ENCODE peak calls at places on chromosomes 11 and 22, in five cellular contexts. R is CD8-positive, alpha-beta memory T cell; Y is heart left ventricle; N is heart right ventricle; U is right cardiac atrium. B is an unnamed sample.

GRCh38 chr22:49147617-49148175 is 680.0 kb downstream of the BRD1 start:
- DNase-seq in U (no peak), R (no peak), Y (no peak), N (no peak), B (no peak)

GRCh38 chr22:30949934-30950660 is 18.5 kb downstream of the MORC2 start:
- DNase-seq in Y (no peak), R (no peak), U (no peak), N (no peak), B (no peak)

GRCh38 chr11:103987631-103988594 is 48.5 kb upstream of the DDI1 start:
- DNase-seq in Y (no peak), N (no peak), R (no peak), U (no peak), B (no peak)

GRCh38 chr11:47269002-47269828 is 718 bp upstream of the MADD start:
- DNase-seq in Y (peak; percentile 92), R (peak; percentile 90), U (peak; percentile 92), N (peak; percentile 90), B (peak; percentile 91)

GRCh38 chr11:120540744-120541143 is 29.2 kb downstream of the GRIK4 start:
- DNase-seq in N (no peak), R (no peak), Y (no peak), U (no peak), B (no peak)

GRCh38 chr11:113242767-113243397 is 71.5 kb upstream of the TTC12 start:
- DNase-seq in U (peak; percentile 28), Y (no peak), N (no peak), R (no peak), B (peak; percentile 26)

GRCh38 chr11:57210731-57211335 is 26.2 kb downstream of the APLNR start:
- DNase-seq in R (no peak), U (no peak), N (no peak), Y (no peak), B (no peak)

GRCh38 chr11:114783805-114784204 is 105.5 kb downstream of the NXPE2 start:
- DNase-seq in R (no peak), U (no peak), N (no peak), Y (no peak), B (no peak)

GRCh38 chr22:28442951-28443876 is 236.4 kb downstream of the TTC28 start:
- DNase-seq in U (peak; percentile 56), N (peak; percentile 78), Y (peak; percentile 75), R (peak; percentile 43), B (peak; percentile 67)

DNA sequence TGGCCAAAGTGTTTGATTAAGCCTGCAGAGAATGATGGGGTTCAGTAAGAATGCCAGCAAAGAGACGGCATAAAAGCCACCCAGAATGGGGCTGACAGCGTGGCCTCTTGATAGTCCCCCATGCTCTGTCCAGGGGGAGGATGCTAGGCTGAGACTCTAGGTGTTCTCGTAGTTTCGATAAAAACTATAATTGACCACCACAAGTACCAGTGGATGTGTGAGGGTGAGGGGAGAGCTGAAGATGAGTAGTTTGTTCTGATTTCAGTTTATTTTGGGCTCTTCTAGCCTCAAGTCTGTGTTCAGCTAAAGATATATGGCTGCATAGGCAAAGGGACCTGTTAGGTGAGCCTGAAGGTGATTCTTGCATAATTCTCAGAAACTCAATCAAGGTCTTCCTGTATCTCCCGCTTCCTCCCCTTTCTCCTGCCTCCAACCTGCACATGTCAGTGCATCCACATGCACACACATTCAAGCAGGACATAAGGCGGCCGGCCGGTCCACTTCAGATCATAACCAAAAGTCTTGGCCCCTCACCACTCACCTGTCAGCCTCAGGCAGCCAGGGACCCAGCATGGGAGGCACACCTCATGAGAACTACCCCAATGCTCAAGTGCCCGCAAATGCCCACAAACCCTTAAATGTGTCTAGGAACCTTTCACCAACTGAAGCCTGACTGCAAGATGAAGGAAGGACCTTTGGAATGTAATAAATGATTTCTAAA is 31.2 kb downstream of the FLI1 start:
- DNase-seq in R (peak; percentile 53), N (no peak), U (no peak), Y (no peak), B (no peak)
- H3K27ac ChIP-seq in R (no peak overlapping the region), N (no peak overlapping the region), U (no peak overlapping the region), Y (no peak overlapping the region), B (no peak overlapping the region)

GRCh38 chr11:15195454-15196200 is 80.9 kb downstream of the INSC start:
- DNase-seq in Y (no peak), N (no peak), R (no peak), U (no peak), B (no peak)
- H3K27ac ChIP-seq in Y (no peak overlapping the region), N (no peak overlapping the region), R (no peak overlapping the region), U (no peak overlapping the region), B (no peak overlapping the region)

GRCh38 chr11:72805214-72805613 is 9.0 kb upstream of the ATG16L2 start:
- DNase-seq in N (no peak), U (no peak), Y (no peak), R (no peak), B (no peak)

GRCh38 chr11:72807789-72808188 is 6.4 kb upstream of the ATG16L2 start:
- DNase-seq in Y (no peak), N (no peak), R (no peak), U (no peak), B (no peak)

GRCh38 chr11:72808415-72808814 is 5.8 kb upstream of the ATG16L2 start:
- DNase-seq in U (no peak), R (no peak), Y (no peak), N (no peak), B (no peak)

GRCh38 chr11:72802822-72803221 is 9.0 kb upstream of the STARD10 start:
- DNase-seq in U (no peak), N (no peak), R (peak; percentile 11), Y (no peak), B (no peak)

DNA sequence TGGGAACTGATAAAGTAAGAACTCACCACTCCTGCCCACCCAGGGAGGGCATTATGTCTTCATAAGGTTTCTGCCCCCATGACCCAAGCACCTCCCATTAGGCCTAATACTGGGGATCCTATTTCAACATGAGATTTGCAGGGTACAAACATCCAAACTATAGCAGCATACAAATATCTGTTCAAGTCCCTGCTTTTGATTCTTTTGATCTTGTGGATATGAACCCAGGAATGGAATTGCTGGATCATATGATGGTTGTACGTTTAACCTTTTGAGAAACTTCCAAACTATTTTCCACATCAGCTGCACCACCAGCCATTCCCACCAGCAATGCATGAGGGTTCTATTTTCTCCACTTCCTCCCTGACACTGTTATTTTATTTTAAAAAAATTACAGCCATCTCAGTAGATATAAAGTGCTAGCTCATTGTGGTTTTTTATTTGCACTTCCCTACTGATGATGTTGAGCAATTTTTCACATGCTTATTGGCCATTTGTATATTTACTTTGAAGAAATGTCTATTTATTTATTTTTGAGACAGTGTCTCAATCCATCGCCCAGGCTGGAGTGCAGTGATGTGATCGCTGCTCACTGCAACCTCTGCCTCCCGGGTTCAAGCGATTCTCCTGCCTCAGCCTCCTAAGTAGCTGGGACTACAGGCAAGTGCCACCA is 7.1 kb upstream of the ATG16L2 start:
- DNase-seq in R (no peak), U (no peak), N (no peak), Y (no peak), B (no peak)
- H3K27ac ChIP-seq in R (no peak overlapping the region), U (peak overlapping the region; percentile 10), N (peak overlapping the region; percentile 30), Y (peak overlapping the region; percentile 27), B (no peak overlapping the region)

GRCh38 chr11:32982626-32983025 is 33.1 kb upstream of the DEPDC7 start:
- DNase-seq in Y (no peak), R (no peak), U (no peak), N (no peak), B (no peak)
- H3K27ac ChIP-seq in Y (no peak overlapping the region), R (no peak overlapping the region), U (no peak overlapping the region), N (no peak overlapping the region), B (no peak overlapping the region)

GRCh38 chr11:819129-819931 is 616 bp downstream of the PNPLA2 start:
- DNase-seq in N (peak; percentile 93), R (peak; percentile 93), U (peak; percentile 94), Y (peak; percentile 96), B (peak; percentile 92)

GRCh38 chr11:820655-821512 is 2.2 kb downstream of the PNPLA2 start:
- DNase-seq in N (peak; percentile 79), R (no peak), Y (peak; percentile 83), U (peak; percentile 84), B (no peak)

GRCh38 chr11:819943-820649 is 1.4 kb downstream of the PNPLA2 start:
- DNase-seq in R (peak; percentile 97), N (peak; percentile 91), U (peak; percentile 87), Y (peak; percentile 90), B (peak; percentile 86)

GRCh38 chr11:823441-824291 is 4.1 kb upstream of the CRACR2B start:
- DNase-seq in R (no peak), U (no peak), N (no peak), Y (no peak), B (no peak)

GRCh38 chr11:821513-822371 is 3.0 kb downstream of the PNPLA2 start:
- DNase-seq in Y (no peak), R (no peak), U (no peak), N (no peak), B (no peak)
- H3K27ac ChIP-seq in Y (peak overlapping the region; percentile 98), R (no peak overlapping the region), U (peak overlapping the region; percentile 44), N (peak overlapping the region; percentile 99), B (no peak overlapping the region)

GRCh38 chr11:61698173-61698965 is 18.2 kb downstream of the DAGLA start:
- DNase-seq in R (no peak), U (no peak), N (no peak), Y (no peak), B (no peak)

GRCh38 chr11:61700720-61701119 is 20.5 kb downstream of the DAGLA start:
- DNase-seq in Y (no peak), U (no peak), R (no peak), N (no peak), B (no peak)

GRCh38 chr11:61699737-61700160 is 19.6 kb downstream of the DAGLA start:
- DNase-seq in R (no peak), U (no peak), Y (peak; percentile 63), N (peak; percentile 48), B (no peak)

GRCh38 chr11:61701298-61701993 is 21.3 kb downstream of the DAGLA start:
- DNase-seq in Y (no peak), U (no peak), R (no peak), N (no peak), B (no peak)

GRCh38 chr11:61700221-61700620 is 20.0 kb downstream of the DAGLA start:
- DNase-seq in R (no peak), U (no peak), Y (no peak), N (no peak), B (no peak)
- H3K27ac ChIP-seq in R (no peak overlapping the region), U (peak overlapping the region; percentile 82), Y (peak overlapping the region; percentile 86), N (peak overlapping the region; percentile 84), B (no peak overlapping the region)

B was measured in uterus.